ENCODE peak calls at places on chromosomes 4 and X, in eight cellular contexts. Z is stimulated activated CD8-positive, alpha-beta memory T cell treated with anti-CD3 and anti-CD28 coated beads, Interleukin-4, amount 100 ng/mL, for 1 hour; A is activated naive CD4-positive, alpha-beta T cell; L is mammary epithelial cell; J is naive thymus-derived CD8-positive, alpha-beta T cell; H is left cardiac atrium; D is stromal cell of bone marrow; Y is activated CD4-positive, alpha-beta T cell treated with anti-CD3 and anti-CD28 coated beads, Interleukin-2, amount 50 U/mL, for 1 hour. V is an unnamed sample.

GRCh38 chr4:11397819-11398610 is 30.7 kb downstream of the HS3ST1 start:
- DNase-seq in Z (no peak), A (no peak), L (no peak), J (no peak), H (no peak), D (peak), Y (no peak), V (no peak)

GRCh38 chrX:54930291-54931049 is 9.8 kb downstream of the TRO start:
- DNase-seq in Z (no peak), A (no peak), L (no peak), J (no peak), H (no peak), D (no peak), Y (no peak), V (no peak)

GRCh38 chr4:139956436-139957107 is 197.4 kb downstream of the MAML3 start:
- DNase-seq in Z (no peak), A (no peak), L (no peak), J (no peak), H (no peak), D (no peak), Y (no peak), V (no peak)

GRCh38 chrX:97616883-97617510 is 733.3 kb downstream of the RPA4 start:
- DNase-seq in Z (no peak), A (no peak), L (peak), J (no peak), H (no peak), D (peak), Y (no peak), V (no peak)

GRCh38 chr4:2862528-2862927 is 18.9 kb downstream of the ADD1 start:
- DNase-seq in Z (no peak), A (no peak), L (peak), J (no peak), H (no peak), D (no peak), Y (no peak), V (no peak)

GRCh38 chr4:182318256-182318655 is 75.1 kb downstream of the TENM3 start:
- DNase-seq in Z (no peak), A (no peak), L (no peak), J (no peak), H (no peak), D (no peak), Y (no peak), V (no peak)

GRCh38 chrX:101171883-101172400 is 47.6 kb upstream of the DRP2 start:
- DNase-seq in Z (no peak), A (no peak), L (no peak), J (no peak), H (no peak), D (no peak), Y (no peak), V (no peak)

GRCh38 chr4:104128031-104128849 is 366.5 kb downstream of the CXXC4 start:
- DNase-seq in Z (no peak), A (no peak), L (no peak), J (no peak), H (no peak), D (no peak), Y (no peak), V (no peak)

GRCh38 chr4:8082517-8083055 is 76.0 kb downstream of the ABLIM2 start:
- DNase-seq in Z (no peak), A (no peak), L (no peak), J (no peak), H (no peak), D (no peak), Y (no peak), V (no peak)

GRCh38 chrX:110317079-110317819 is 636 bp downstream of the AMMECR1 start:
- DNase-seq in Z (peak), A (peak), L (no peak), J (no peak), H (peak), D (no peak), Y (peak), V (no peak)

GRCh38 chr4:24850669-24851068 is 55.3 kb downstream of the SOD3 start:
- DNase-seq in Z (no peak), A (no peak), L (peak), J (no peak), H (no peak), D (peak), Y (no peak), V (no peak)

GRCh38 chr4:132548463-132548862 is 600.6 kb upstream of the PCDH10 start:
- DNase-seq in Z (no peak), A (no peak), L (no peak), J (no peak), H (no peak), D (no peak), Y (no peak), V (no peak)

GRCh38 chr4:36841583-36842326 is 402.8 kb upstream of the NWD2 start:
- DNase-seq in Z (no peak), A (no peak), L (no peak), J (no peak), H (no peak), D (no peak), Y (no peak), V (no peak)

GRCh38 chrX:47187106-47187677 is 6.4 kb upstream of the UBA1 start:
- DNase-seq in Z (no peak), A (no peak), L (no peak), J (no peak), H (peak), D (no peak), Y (no peak), V (no peak)

GRCh38 chr4:118557298-118557851 is 127.8 kb upstream of the METTL14 start:
- DNase-seq in Z (no peak), A (no peak), L (peak), J (peak), H (no peak), D (peak), Y (no peak), V (no peak)

GRCh38 chr4:16055937-16056336 is 27.9 kb downstream of the PROM1 start:
- DNase-seq in Z (no peak), A (no peak), L (no peak), J (no peak), H (no peak), D (no peak), Y (no peak), V (no peak)

GRCh38 chrX:115592997-115593734 is 32.2 kb downstream of the PLS3 start:
- DNase-seq in Z (no peak), A (no peak), L (peak), J (no peak), H (no peak), D (no peak), Y (no peak), V (no peak)

GRCh38 chrX:111467896-111468295 is 43.5 kb upstream of the SERTM2 start:
- DNase-seq in Z (no peak), A (no peak), L (no peak), J (no peak), H (peak), D (peak), Y (no peak), V (no peak)

GRCh38 chrX:39782276-39782675 is 315.5 kb downstream of the BCOR start:
- DNase-seq in Z (no peak), A (no peak), L (no peak), J (no peak), H (no peak), D (no peak), Y (no peak), V (no peak)

GRCh38 chr4:71268156-71268555 is 70.7 kb upstream of the SLC4A4 start:
- DNase-seq in Z (no peak), A (no peak), L (no peak), J (no peak), H (no peak), D (no peak), Y (no peak), V (no peak)

GRCh38 chr4:11739992-11740391 is 311.3 kb upstream of the HS3ST1 start:
- DNase-seq in Z (no peak), A (no peak), L (no peak), J (no peak), H (no peak), D (peak), Y (no peak), V (no peak)

GRCh38 chr4:81756973-81757372 is 285.3 kb upstream of the RASGEF1B start:
- DNase-seq in Z (no peak), A (no peak), L (no peak), J (no peak), H (no peak), D (no peak), Y (no peak), V (no peak)

GRCh38 chr4:98661356-98662054 is 3.1 kb upstream of the TSPAN5 start:
- DNase-seq in Z (no peak), A (no peak), L (peak), J (no peak), H (no peak), D (no peak), Y (no peak), V (no peak)

GRCh38 chrX:50712777-50713176 is 101.2 kb downstream of the SHROOM4 start:
- DNase-seq in Z (no peak), A (no peak), L (no peak), J (no peak), H (no peak), D (no peak), Y (no peak), V (no peak)

GRCh38 chr4:124483043-124483906 is 229.3 kb downstream of the ANKRD50 start:
- DNase-seq in Z (no peak), A (no peak), L (no peak), J (no peak), H (no peak), D (no peak), Y (no peak), V (no peak)

GRCh38 chr4:2138846-2139500 is 79.8 kb downstream of the NAT8L start:
- DNase-seq in Z (no peak), A (no peak), L (no peak), J (no peak), H (no peak), D (no peak), Y (no peak), V (no peak)

GRCh38 chr4:122930877-122931276 is 8.5 kb upstream of the NUDT6 start:
- DNase-seq in Z (no peak), A (no peak), L (no peak), J (no peak), H (no peak), D (no peak), Y (no peak), V (peak)

GRCh38 chrX:55357236-55357635 is 92.5 kb upstream of the PAGE3 start:
- DNase-seq in Z (no peak), A (no peak), L (no peak), J (peak), H (no peak), D (no peak), Y (no peak), V (peak)